ENCODE peak calls at places on chromosomes 4 and X, in five cellular contexts. A is cardiac fibroblast; I is CD4-positive, alpha-beta memory T cell; R is GM12878; U is HEK293T. V is an unnamed sample.

GRCh38 chr4:74056858-74057562 is 18.5 kb upstream of the CXCL3 start:
- DNase-seq in A (peak), I (no peak), U (no peak), R (no peak), V (no peak)

GRCh38 chrX:40107291-40108083 is 9.7 kb upstream of the BCOR start:
- DNase-seq in U (peak), A (no peak), R (no peak), I (no peak), V (peak)

GRCh38 chr4:84496356-84497219 is 2.5 kb downstream of the NKX6-1 start:
- DNase-seq in U (no peak), A (peak), R (no peak), I (no peak), V (no peak)

GRCh38 chr4:138736362-138736761 is 279.2 kb upstream of the NOCT start:
- DNase-seq in I (no peak), R (no peak), U (no peak), A (peak), V (no peak)

GRCh38 chrX:43853225-43853828 is 28.9 kb downstream of the MAOB start:
- DNase-seq in U (no peak), I (no peak), R (no peak), A (no peak), V (no peak)

GRCh38 chr4:7798215-7798995 is 141.3 kb downstream of the AFAP1 start:
- DNase-seq in I (no peak), A (no peak), U (no peak), R (no peak), V (no peak)

GRCh38 chrX:71181558-71181909 is 36.9 kb downstream of the NLGN3 start:
- DNase-seq in I (no peak), U (no peak), R (no peak), A (peak), V (peak)

GRCh38 chr4:69896530-69897116 is 34.2 kb upstream of the CSN1S1 start:
- DNase-seq in U (peak), R (no peak), A (peak), I (no peak), V (no peak)

GRCh38 chr4:74768857-74769525 is 25.3 kb downstream of the BTC start:
- DNase-seq in I (no peak), R (no peak), A (peak), U (no peak), V (peak)

GRCh38 chr4:6942238-6942800 is 32.7 kb downstream of the TBC1D14 start:
- DNase-seq in U (no peak), A (peak), R (peak), I (peak), V (no peak)

GRCh38 chr4:47215759-47216158 is 184.4 kb downstream of the GABRB1 start:
- DNase-seq in R (no peak), U (no peak), A (no peak), I (no peak), V (no peak)

GRCh38 chr4:2649604-2650114 is 106.5 kb downstream of the TNIP2 start:
- DNase-seq in I (no peak), R (no peak), U (no peak), A (no peak), V (no peak)

GRCh38 chr4:1598206-1598605 is 85.9 kb downstream of the FAM53A start:
- DNase-seq in U (no peak), I (no peak), A (no peak), R (no peak), V (no peak)

GRCh38 chrX:104084063-104084462 is 8.0 kb upstream of the TMSB15C start:
- DNase-seq in A (no peak), I (no peak), R (no peak), U (no peak), V (no peak)

GRCh38 chrX:71292669-71293379 is 8.7 kb upstream of the ITGB1BP2 start:
- DNase-seq in R (no peak), A (no peak), I (no peak), U (no peak), V (no peak)

GRCh38 chrX:7264399-7264798 is 116.4 kb upstream of the PUDP start:
- DNase-seq in A (no peak), U (no peak), I (no peak), R (peak), V (no peak)

GRCh38 chr4:173318648-173319211 is 15.4 kb downstream of the HMGB2 start:
- DNase-seq in A (peak), I (peak), R (no peak), U (no peak), V (no peak)

GRCh38 chrX:39308126-39308525 is 506.9 kb downstream of the MID1IP1 start:
- DNase-seq in I (no peak), R (no peak), A (peak), U (no peak), V (no peak)

GRCh38 chrX:103586314-103586646 is 965 bp downstream of the TCEAL4 start:
- DNase-seq in I (no peak), U (no peak), R (no peak), A (peak), V (no peak)

V was measured in Caco-2.